ENCODE peak calls at places on chromosomes 11 and 22, in eight cellular contexts. One of them, this sample, is unnamed.

GRCh38 chr22:19065298-19065859 is 56.8 kb downstream of the DGCR2 start:
- DNase-seq in colonic mucosa: no peak
- DNase-seq in NB4: no peak
- DNase-seq in lower leg skin: no peak
- DNase-seq in Panc1: no peak
- DNase-seq in astrocyte of the spinal cord: no peak
- DNase-seq in psoas muscle: no peak
- DNase-seq in ovary: no peak
- DNase-seq in this sample: no peak

GRCh38 chr11:10778217-10778970 is 27.3 kb downstream of the CTR9 start:
- DNase-seq in NB4: no peak
- DNase-seq in Panc1: no peak
- DNase-seq in lower leg skin: peak; percentile 90
- DNase-seq in ovary: no peak
- DNase-seq in colonic mucosa: no peak
- DNase-seq in astrocyte of the spinal cord: peak; percentile 73
- DNase-seq in psoas muscle: peak; percentile 76
- DNase-seq in this sample: no peak

GRCh38 chr11:116695657-116696254 is 77.0 kb downstream of the BUD13 start:
- DNase-seq in psoas muscle: no peak
- DNase-seq in colonic mucosa: no peak
- DNase-seq in lower leg skin: no peak
- DNase-seq in NB4: no peak
- DNase-seq in astrocyte of the spinal cord: no peak
- DNase-seq in ovary: no peak
- DNase-seq in Panc1: no peak
- DNase-seq in this sample: no peak

GRCh38 chr11:129861702-129862107 is 33.7 kb downstream of the NFRKB start:
- DNase-seq in astrocyte of the spinal cord: peak; percentile 88
- DNase-seq in colonic mucosa: peak; percentile 61
- DNase-seq in NB4: no peak
- DNase-seq in psoas muscle: no peak
- DNase-seq in Panc1: peak; percentile 83
- DNase-seq in lower leg skin: peak; percentile 89
- DNase-seq in ovary: peak; percentile 72
- DNase-seq in this sample: peak; percentile 67

GRCh38 chr11:102791271-102792036 is 6.5 kb downstream of the MMP1 start:
- DNase-seq in NB4: no peak
- DNase-seq in lower leg skin: no peak
- DNase-seq in psoas muscle: no peak
- DNase-seq in ovary: no peak
- DNase-seq in Panc1: no peak
- DNase-seq in colonic mucosa: no peak
- DNase-seq in astrocyte of the spinal cord: no peak
- DNase-seq in this sample: no peak

GRCh38 chr11:86214710-86215109 is 29.8 kb upstream of the EED start:
- DNase-seq in colonic mucosa: no peak
- DNase-seq in astrocyte of the spinal cord: no peak
- DNase-seq in psoas muscle: no peak
- DNase-seq in lower leg skin: no peak
- DNase-seq in ovary: no peak
- DNase-seq in NB4: peak; percentile 46
- DNase-seq in Panc1: no peak
- DNase-seq in this sample: no peak

GRCh38 chr11:123707606-123708205 is 33.8 kb downstream of the ZNF202 start:
- DNase-seq in lower leg skin: no peak
- DNase-seq in NB4: peak; percentile 78
- DNase-seq in psoas muscle: peak; percentile 25
- DNase-seq in astrocyte of the spinal cord: peak; percentile 63
- DNase-seq in Panc1: peak; percentile 64
- DNase-seq in ovary: peak; percentile 42
- DNase-seq in colonic mucosa: peak; percentile 57
- DNase-seq in this sample: peak; percentile 46

GRCh38 chr11:109972181-109972715 is 120.9 kb upstream of the ZC3H12C start:
- DNase-seq in Panc1: no peak
- DNase-seq in colonic mucosa: no peak
- DNase-seq in astrocyte of the spinal cord: no peak
- DNase-seq in ovary: no peak
- DNase-seq in psoas muscle: no peak
- DNase-seq in NB4: no peak
- DNase-seq in lower leg skin: no peak
- DNase-seq in this sample: no peak

GRCh38 chr11:87134524-87135106 is 96.9 kb downstream of the TMEM135 start:
- DNase-seq in psoas muscle: no peak
- DNase-seq in Panc1: no peak
- DNase-seq in colonic mucosa: no peak
- DNase-seq in astrocyte of the spinal cord: no peak
- DNase-seq in ovary: no peak
- DNase-seq in lower leg skin: no peak
- DNase-seq in NB4: no peak
- DNase-seq in this sample: no peak

GRCh38 chr22:22881116-22882032 is 6.2 kb upstream of the IGLL5 start:
- DNase-seq in Panc1: no peak
- DNase-seq in astrocyte of the spinal cord: no peak
- DNase-seq in ovary: no peak
- DNase-seq in colonic mucosa: no peak
- DNase-seq in NB4: no peak
- DNase-seq in lower leg skin: peak; percentile 52
- DNase-seq in psoas muscle: no peak
- DNase-seq in this sample: no peak

GRCh38 chr11:42974510-42974909 is 337.3 kb upstream of the API5 start:
- DNase-seq in NB4: peak; percentile 7
- DNase-seq in ovary: no peak
- DNase-seq in lower leg skin: no peak
- DNase-seq in colonic mucosa: no peak
- DNase-seq in psoas muscle: no peak
- DNase-seq in Panc1: no peak
- DNase-seq in astrocyte of the spinal cord: no peak
- DNase-seq in this sample: peak; percentile 4

GRCh38 chr22:19109198-19110063 is 12.8 kb downstream of the DGCR2 start:
- DNase-seq in NB4: peak; percentile 95
- DNase-seq in astrocyte of the spinal cord: peak; percentile 40
- DNase-seq in psoas muscle: no peak
- DNase-seq in colonic mucosa: no peak
- DNase-seq in ovary: no peak
- DNase-seq in lower leg skin: no peak
- DNase-seq in Panc1: no peak
- DNase-seq in this sample: no peak

GRCh38 chr11:83158965-83159900 is 2.3 kb downstream of the PCF11 start:
- DNase-seq in colonic mucosa: no peak
- DNase-seq in astrocyte of the spinal cord: no peak
- DNase-seq in Panc1: no peak
- DNase-seq in psoas muscle: no peak
- DNase-seq in NB4: no peak
- DNase-seq in lower leg skin: no peak
- DNase-seq in ovary: no peak
- DNase-seq in this sample: no peak

GRCh38 chr11:60307507-60308195 is 19.4 kb upstream of the MS4A6E start:
- DNase-seq in colonic mucosa: no peak
- DNase-seq in NB4: no peak
- DNase-seq in astrocyte of the spinal cord: no peak
- DNase-seq in Panc1: no peak
- DNase-seq in lower leg skin: no peak
- DNase-seq in psoas muscle: no peak
- DNase-seq in ovary: no peak
- DNase-seq in this sample: no peak

GRCh38 chr11:27998552-27998951 is 109.4 kb downstream of the KIF18A start:
- DNase-seq in NB4: no peak
- DNase-seq in astrocyte of the spinal cord: no peak
- DNase-seq in lower leg skin: no peak
- DNase-seq in colonic mucosa: no peak
- DNase-seq in ovary: no peak
- DNase-seq in Panc1: no peak
- DNase-seq in psoas muscle: no peak
- DNase-seq in this sample: no peak

GRCh38 chr11:96187779-96188624 is 155.0 kb downstream of the MAML2 start:
- DNase-seq in colonic mucosa: no peak
- DNase-seq in NB4: no peak
- DNase-seq in psoas muscle: peak; percentile 45
- DNase-seq in astrocyte of the spinal cord: peak; percentile 92
- DNase-seq in ovary: peak; percentile 44
- DNase-seq in lower leg skin: no peak
- DNase-seq in Panc1: no peak
- DNase-seq in this sample: no peak

GRCh38 chr11:23573430-23573829 is 713.2 kb upstream of the CCDC179 start:
- DNase-seq in ovary: no peak
- DNase-seq in astrocyte of the spinal cord: peak; percentile 26
- DNase-seq in Panc1: no peak
- DNase-seq in colonic mucosa: no peak
- DNase-seq in NB4: no peak
- DNase-seq in lower leg skin: no peak
- DNase-seq in psoas muscle: no peak
- DNase-seq in this sample: no peak

GRCh38 chr11:67118801-67119576 is at the start of gene KDM2A:
- DNase-seq in astrocyte of the spinal cord: peak; percentile 99
- DNase-seq in lower leg skin: peak; percentile 100
- DNase-seq in NB4: peak; percentile 99
- DNase-seq in colonic mucosa: peak; percentile 99
- DNase-seq in psoas muscle: peak; percentile 99
- DNase-seq in ovary: peak; percentile 100
- DNase-seq in Panc1: peak; percentile 95
- DNase-seq in this sample: peak; percentile 99
- TF ChIP-seq CTCF in astrocyte of the spinal cord: no peak
- TF ChIP-seq CTCF in lower leg skin: no peak
- TF ChIP-seq CTCF in NB4: no peak
- TF ChIP-seq CTCF in colonic mucosa: peak; percentile 8
- TF ChIP-seq CTCF in psoas muscle: peak; percentile 16
- TF ChIP-seq CTCF in ovary: no peak
- TF ChIP-seq CTCF in Panc1: no peak
- TF ChIP-seq CTCF in this sample: peak; percentile 54

GRCh38 chr11:68374531-68374930 is 62.1 kb downstream of the LRP5 start:
- DNase-seq in astrocyte of the spinal cord: no peak
- DNase-seq in colonic mucosa: no peak
- DNase-seq in NB4: no peak
- DNase-seq in ovary: no peak
- DNase-seq in psoas muscle: no peak
- DNase-seq in Panc1: no peak
- DNase-seq in lower leg skin: no peak
- DNase-seq in this sample: no peak

GRCh38 chr11:68372114-68372513 is 59.7 kb downstream of the LRP5 start:
- DNase-seq in NB4: no peak
- DNase-seq in lower leg skin: no peak
- DNase-seq in psoas muscle: no peak
- DNase-seq in astrocyte of the spinal cord: no peak
- DNase-seq in colonic mucosa: no peak
- DNase-seq in Panc1: no peak
- DNase-seq in ovary: no peak
- DNase-seq in this sample: no peak

GRCh38 chr11:68373810-68374501 is 61.6 kb downstream of the LRP5 start:
- DNase-seq in lower leg skin: no peak
- DNase-seq in psoas muscle: peak; percentile 53
- DNase-seq in Panc1: no peak
- DNase-seq in colonic mucosa: peak; percentile 65
- DNase-seq in astrocyte of the spinal cord: peak; percentile 29
- DNase-seq in ovary: peak; percentile 55
- DNase-seq in NB4: no peak
- DNase-seq in this sample: peak; percentile 72

GRCh38 chr11:68372625-68373024 is 60.2 kb downstream of the LRP5 start:
- DNase-seq in ovary: peak; percentile 54
- DNase-seq in colonic mucosa: no peak
- DNase-seq in NB4: no peak
- DNase-seq in astrocyte of the spinal cord: no peak
- DNase-seq in lower leg skin: no peak
- DNase-seq in psoas muscle: no peak
- DNase-seq in Panc1: no peak
- DNase-seq in this sample: no peak

DNA sequence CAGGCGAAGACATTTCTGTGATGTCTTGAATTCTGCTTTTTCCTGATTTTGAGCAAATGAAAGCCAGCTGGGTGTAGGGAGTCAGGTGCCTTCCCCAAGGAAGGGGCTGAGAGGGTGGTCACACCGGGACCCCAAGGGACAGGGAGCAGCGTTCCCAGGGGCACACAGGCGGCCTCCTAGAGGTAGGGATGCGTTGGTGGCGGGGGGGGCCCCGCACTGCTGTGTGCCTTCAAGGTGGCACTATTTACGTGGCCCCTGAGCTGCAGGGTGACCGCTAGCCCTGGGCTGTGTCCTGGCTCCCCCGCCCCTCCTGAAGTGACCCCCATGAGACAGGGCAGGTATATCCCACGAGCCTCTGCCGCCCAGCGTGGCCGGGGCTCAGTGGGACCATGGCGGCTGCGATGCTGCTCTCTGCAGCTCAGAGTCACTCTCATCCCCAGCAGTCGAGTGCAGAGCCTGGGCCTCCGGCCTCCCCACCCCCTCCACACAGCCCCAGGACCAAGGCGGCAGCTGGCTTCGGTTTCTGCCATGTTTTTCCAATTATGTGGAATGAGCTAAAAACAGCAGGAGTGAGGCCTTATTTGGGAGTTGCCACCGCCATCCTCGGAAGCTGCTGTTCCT is 60.9 kb downstream of the LRP5 start:
- DNase-seq in psoas muscle: no peak
- DNase-seq in NB4: no peak
- DNase-seq in Panc1: no peak
- DNase-seq in ovary: peak; percentile 72
- DNase-seq in lower leg skin: no peak
- DNase-seq in astrocyte of the spinal cord: peak; percentile 62
- DNase-seq in colonic mucosa: no peak
- DNase-seq in this sample: no peak
- H3K4me3 ChIP-seq in psoas muscle: no peak overlapping the region
- H3K4me3 ChIP-seq in NB4: no peak overlapping the region
- H3K4me3 ChIP-seq in Panc1: no peak overlapping the region
- H3K4me3 ChIP-seq in ovary: no peak overlapping the region
- H3K4me3 ChIP-seq in lower leg skin: no peak overlapping the region
- H3K4me3 ChIP-seq in astrocyte of the spinal cord: no peak overlapping the region
- H3K4me3 ChIP-seq in colonic mucosa: no peak overlapping the region
- H3K4me3 ChIP-seq in this sample: no peak overlapping the region

GRCh38 chr11:68826726-68827125 is 15.0 kb downstream of the CPT1A start:
- DNase-seq in psoas muscle: no peak
- DNase-seq in lower leg skin: no peak
- DNase-seq in NB4: no peak
- DNase-seq in ovary: no peak
- DNase-seq in astrocyte of the spinal cord: no peak
- DNase-seq in colonic mucosa: no peak
- DNase-seq in Panc1: no peak
- DNase-seq in this sample: peak; percentile 67
- TF ChIP-seq CTCF in psoas muscle: no peak
- TF ChIP-seq CTCF in lower leg skin: no peak
- TF ChIP-seq CTCF in NB4: no peak
- TF ChIP-seq CTCF in ovary: no peak
- TF ChIP-seq CTCF in astrocyte of the spinal cord: no peak
- TF ChIP-seq CTCF in colonic mucosa: no peak
- TF ChIP-seq CTCF in Panc1: no peak
- TF ChIP-seq CTCF in this sample: no peak

DNA sequence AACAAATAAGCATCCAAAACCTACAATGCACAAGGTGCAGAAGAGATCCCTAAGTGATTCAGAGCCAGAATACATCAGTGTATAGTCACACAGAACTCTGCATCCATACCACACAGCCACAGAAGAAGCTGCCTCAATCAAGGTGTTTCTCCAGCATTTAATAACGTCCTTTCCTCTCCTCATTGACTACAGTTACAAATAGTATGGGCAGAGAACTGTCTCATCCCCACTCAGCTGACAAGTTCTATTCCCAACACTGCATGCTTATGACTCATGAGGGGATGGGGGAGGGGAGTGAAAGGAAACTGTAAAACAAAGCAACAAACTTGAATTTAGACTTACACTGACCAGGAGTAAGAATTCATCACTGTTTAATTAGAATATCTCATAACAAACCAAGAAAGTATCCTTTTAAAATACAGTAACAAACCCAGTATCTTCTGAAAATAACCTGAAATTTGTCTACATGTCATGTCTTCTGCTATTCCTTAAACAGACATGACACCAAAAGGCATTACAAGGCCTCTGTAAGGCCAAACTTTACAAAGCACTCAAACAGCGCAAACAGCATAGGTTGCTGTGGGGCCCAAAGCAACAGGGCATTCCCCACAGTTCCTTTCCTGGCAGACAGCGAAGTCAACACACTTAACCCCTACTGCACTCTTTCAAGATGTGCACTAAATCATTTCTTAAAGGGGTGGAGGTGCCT is 29.3 kb downstream of the CELF1 start:
- DNase-seq in NB4: peak; percentile 72
- DNase-seq in psoas muscle: no peak
- DNase-seq in astrocyte of the spinal cord: peak; percentile 87
- DNase-seq in colonic mucosa: peak; percentile 46
- DNase-seq in Panc1: peak; percentile 81
- DNase-seq in ovary: no peak
- DNase-seq in lower leg skin: no peak
- DNase-seq in this sample: no peak
- H3K4me3 ChIP-seq in NB4: no peak overlapping the region
- H3K4me3 ChIP-seq in psoas muscle: peak overlapping the region; percentile 58
- H3K4me3 ChIP-seq in astrocyte of the spinal cord: no peak overlapping the region
- H3K4me3 ChIP-seq in colonic mucosa: no peak overlapping the region
- H3K4me3 ChIP-seq in Panc1: no peak overlapping the region
- H3K4me3 ChIP-seq in ovary: no peak overlapping the region
- H3K4me3 ChIP-seq in lower leg skin: no peak overlapping the region
- H3K4me3 ChIP-seq in this sample: no peak overlapping the region

This sample was measured in mucosa of descending colon.